ENCODE peak calls at places on chromosomes 11 and 22, in eight cellular contexts. P is upper lobe of left lung, L is posterior vena cava, O is endodermal cell, V is iris pigment epithelial cell, W is ELR, M is EL, Z is mesothelial cell of epicardium. C is an unnamed sample.

GRCh38 chr11:75056806-75057205 is 39.9 kb downstream of the OR2AT4 start:
- DNase-seq in P (no peak), L (no peak), O (no peak), V (peak), W (no peak), M (no peak), Z (no peak), C (no peak)

GRCh38 chr11:70090989-70091388 is 12.9 kb downstream of the ANO1 start:
- DNase-seq in P (peak), L (no peak), O (no peak), V (no peak), W (no peak), M (no peak), Z (no peak), C (no peak)

GRCh38 chr11:127470485-127470884 is 469.9 kb upstream of the KIRREL3 start:
- DNase-seq in P (no peak), L (no peak), O (peak), V (peak), W (peak), M (peak), Z (no peak), C (peak)

GRCh38 chr11:72328366-72329224 is 84.6 kb upstream of the PHOX2A start:
- DNase-seq in P (no peak), L (no peak), O (no peak), V (peak), W (no peak), M (no peak), Z (no peak), C (peak)

GRCh38 chr11:58057481-58057880 is 26.7 kb downstream of the OR6Q1 start:
- DNase-seq in P (no peak), L (no peak), O (no peak), V (peak), W (no peak), M (peak), Z (no peak), C (no peak)

GRCh38 chr11:67696998-67697397 is 22.6 kb upstream of the ALDH3B2 start:
- DNase-seq in P (no peak), L (peak), O (no peak), V (no peak), W (no peak), M (no peak), Z (no peak), C (no peak)

GRCh38 chr22:37533995-37534394 is 14.8 kb upstream of the CARD10 start:
- DNase-seq in P (no peak), L (no peak), O (no peak), V (peak), W (peak), M (peak), Z (no peak), C (no peak)

GRCh38 chr11:102791271-102792036 is 6.5 kb downstream of the MMP1 start:
- DNase-seq in P (no peak), L (no peak), O (no peak), V (peak), W (peak), M (peak), Z (no peak), C (no peak)

GRCh38 chr11:126072141-126072741 is 9.6 kb upstream of the CDON start:
- DNase-seq in P (no peak), L (no peak), O (no peak), V (no peak), W (peak), M (no peak), Z (no peak), C (no peak)

GRCh38 chr11:128467041-128467440 is 120.3 kb downstream of the ETS1 start:
- DNase-seq in P (no peak), L (no peak), O (no peak), V (no peak), W (no peak), M (no peak), Z (no peak), C (no peak)

GRCh38 chr22:46748948-46749681 is 11.1 kb upstream of the CERK start:
- DNase-seq in P (no peak), L (no peak), O (no peak), V (peak), W (peak), M (peak), Z (no peak), C (peak)

GRCh38 chr11:3087821-3088800 is 30.9 kb upstream of the CARS1 start:
- DNase-seq in P (no peak), L (no peak), O (no peak), V (no peak), W (peak), M (peak), Z (no peak), C (no peak)

GRCh38 chr22:43923631-43924548 is at the start of gene PNPLA3:
- DNase-seq in P (peak), L (peak), O (peak), V (peak), W (peak), M (peak), Z (peak), C (peak)

GRCh38 chr22:31926969-31927368 is 17.4 kb upstream of the YWHAH start:
- DNase-seq in P (no peak), L (no peak), O (peak), V (peak), W (no peak), M (no peak), Z (no peak), C (no peak)

GRCh38 chr11:76233936-76234703 is 27.8 kb upstream of the WNT11 start:
- DNase-seq in P (peak), L (peak), O (peak), V (peak), W (peak), M (peak), Z (peak), C (peak)

GRCh38 chr11:107606122-107606521 is 15.2 kb downstream of the ELMOD1 start:
- DNase-seq in P (no peak), L (no peak), O (peak), V (peak), W (peak), M (peak), Z (no peak), C (no peak)

GRCh38 chr11:205221-206001 is 1.8 kb downstream of the BET1L start:
- DNase-seq in P (no peak), L (peak), O (peak), V (no peak), W (no peak), M (no peak), Z (no peak), C (no peak)

GRCh38 chr11:129992161-129992944 is 10.3 kb downstream of the PRDM10 start:
- DNase-seq in P (peak), L (no peak), O (peak), V (peak), W (peak), M (peak), Z (peak), C (peak)

GRCh38 chr11:97419729-97420128 is 1029.9 kb downstream of the JRKL start:
- DNase-seq in P (no peak), L (no peak), O (no peak), V (no peak), W (no peak), M (no peak), Z (no peak), C (no peak)

GRCh38 chr11:123760894-123761293 is 6.6 kb upstream of the OR6X1 start:
- DNase-seq in P (no peak), L (no peak), O (no peak), V (no peak), W (no peak), M (no peak), Z (no peak), C (no peak)

C was measured in endothelial cell of umbilical vein.